ENCODE peak calls at places on chromosomes 16 and 17, in nine cellular contexts. X, E, U, W, J, M, V, H and G are unnamed samples.

GRCh38 chr16:56317998-56318912 is 107.1 kb downstream of the AMFR start:
- DNase-seq in E (peak), X (peak), V (peak), U (peak), H (peak), W (peak), J (peak), M (peak), G (peak)

GRCh38 chr16:5321925-5322324 is 224.3 kb upstream of the EEF2KMT start:
- DNase-seq in W (no peak), V (no peak), J (peak), X (no peak), E (no peak), M (no peak), H (no peak), U (no peak), G (no peak)

GRCh38 chr17:81922566-81923301 is 4.8 kb upstream of the SIRT7 start:
- DNase-seq in U (no peak), X (no peak), W (no peak), V (no peak), J (no peak), H (no peak), M (no peak), E (no peak), G (no peak)

GRCh38 chr16:84751947-84752346 is 52.1 kb downstream of the USP10 start:
- DNase-seq in U (no peak), J (peak), E (no peak), W (no peak), V (no peak), M (no peak), H (peak), X (no peak), G (no peak)

GRCh38 chr17:81419333-81419885 is 24.2 kb downstream of the BAHCC1 start:
- DNase-seq in X (peak), W (no peak), V (peak), U (peak), M (peak), J (peak), H (peak), E (peak), G (peak)

GRCh38 chr17:78124081-78124835 is 4.3 kb downstream of the TMC6 start:
- DNase-seq in E (no peak), W (peak), J (no peak), U (peak), X (no peak), M (no peak), V (no peak), H (no peak), G (no peak)

GRCh38 chr16:81810361-81810760 is 31.3 kb downstream of the PLCG2 start:
- DNase-seq in J (no peak), U (no peak), W (no peak), M (no peak), H (no peak), X (no peak), E (no peak), V (no peak), G (no peak)

GRCh38 chr16:65497571-65497970 is 375.7 kb upstream of the CDH11 start:
- DNase-seq in M (no peak), W (no peak), U (no peak), E (no peak), X (no peak), J (no peak), V (no peak), H (no peak), G (no peak)

GRCh38 chr16:1771072-1771863 is at the start of gene NME3:
- DNase-seq in U (peak), V (peak), W (peak), J (peak), H (peak), X (peak), E (peak), M (peak), G (peak)

GRCh38 chr16:66211651-66212050 is 154.8 kb upstream of the CDH5 start:
- DNase-seq in H (no peak), V (no peak), M (no peak), W (no peak), U (no peak), J (no peak), E (no peak), X (no peak), G (no peak)

GRCh38 chr16:49116873-49117272 is 164.8 kb downstream of the CBLN1 start:
- DNase-seq in V (no peak), E (no peak), W (no peak), H (no peak), M (no peak), J (no peak), U (no peak), X (no peak), G (no peak)

GRCh38 chr17:81090361-81091133 is 55.6 kb downstream of the BAIAP2 start:
- DNase-seq in H (peak), X (peak), W (no peak), U (peak), J (peak), V (no peak), M (no peak), E (peak), G (peak)

GRCh38 chr16:88459366-88460055 is 6.4 kb downstream of the ZFPM1 start:
- DNase-seq in H (no peak), X (no peak), V (no peak), E (no peak), J (no peak), U (no peak), W (no peak), M (no peak), G (no peak)

GRCh38 chr16:86737083-86737482 is 158.7 kb downstream of the FOXL1 start:
- DNase-seq in X (no peak), W (no peak), U (no peak), V (no peak), M (no peak), H (no peak), E (no peak), J (no peak), G (no peak)

GRCh38 chr16:86740298-86740697 is 161.9 kb downstream of the FOXL1 start:
- DNase-seq in U (no peak), H (no peak), E (no peak), V (no peak), J (no peak), M (no peak), W (no peak), X (no peak), G (no peak)

GRCh38 chr16:86739178-86739577 is 160.8 kb downstream of the FOXL1 start:
- DNase-seq in V (no peak), W (no peak), J (no peak), E (no peak), U (no peak), X (no peak), H (no peak), M (no peak), G (no peak)

GRCh38 chr16:86739808-86740207 is 161.5 kb downstream of the FOXL1 start:
- DNase-seq in H (no peak), W (no peak), V (no peak), X (no peak), J (no peak), E (no peak), M (no peak), U (no peak), G (no peak)

GRCh38 chr16:86740817-86741799 is 162.8 kb downstream of the FOXL1 start:
- DNase-seq in J (peak), M (peak), X (no peak), H (peak), U (peak), E (no peak), W (no peak), V (peak), G (peak)
- H3K4me3 ChIP-seq in J (peak), M (peak), X (no peak), H (peak), U (peak), E (peak), W (no peak), V (peak), G (peak)

DNA sequence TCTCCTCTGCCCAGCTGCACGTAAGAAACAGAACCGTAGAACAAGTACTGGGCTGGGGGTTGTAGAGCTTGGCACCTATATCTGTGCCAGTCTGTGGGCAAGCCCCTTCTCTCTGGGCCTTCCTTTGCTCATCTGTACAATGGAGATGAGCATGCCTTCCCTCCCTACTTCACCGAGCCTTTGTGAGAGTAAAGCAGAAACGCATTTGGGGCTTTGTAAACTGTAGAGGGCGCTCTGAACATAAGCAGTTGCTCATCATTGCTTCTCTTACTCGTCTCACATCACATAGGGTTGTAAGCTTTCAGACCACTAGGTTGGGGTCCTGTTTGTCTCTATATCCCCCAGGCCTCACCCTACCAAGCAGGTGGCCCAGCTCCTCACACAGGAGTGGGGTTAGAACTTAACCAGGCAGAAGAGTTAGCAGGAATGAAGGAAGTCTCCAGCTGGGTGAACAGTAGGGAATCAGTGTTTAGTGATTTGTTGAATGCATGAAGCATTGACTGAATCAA is 15.1 kb downstream of the SAMD14 start:
- DNase-seq in V (peak), M (no peak), W (no peak), J (peak), E (no peak), X (peak), H (peak), U (no peak), G (peak)
- TF ChIP-seq CTCF in V (peak), M (peak), W (peak), J (peak), E (peak), X (peak), H (peak), U (peak), G (peak)

DNA sequence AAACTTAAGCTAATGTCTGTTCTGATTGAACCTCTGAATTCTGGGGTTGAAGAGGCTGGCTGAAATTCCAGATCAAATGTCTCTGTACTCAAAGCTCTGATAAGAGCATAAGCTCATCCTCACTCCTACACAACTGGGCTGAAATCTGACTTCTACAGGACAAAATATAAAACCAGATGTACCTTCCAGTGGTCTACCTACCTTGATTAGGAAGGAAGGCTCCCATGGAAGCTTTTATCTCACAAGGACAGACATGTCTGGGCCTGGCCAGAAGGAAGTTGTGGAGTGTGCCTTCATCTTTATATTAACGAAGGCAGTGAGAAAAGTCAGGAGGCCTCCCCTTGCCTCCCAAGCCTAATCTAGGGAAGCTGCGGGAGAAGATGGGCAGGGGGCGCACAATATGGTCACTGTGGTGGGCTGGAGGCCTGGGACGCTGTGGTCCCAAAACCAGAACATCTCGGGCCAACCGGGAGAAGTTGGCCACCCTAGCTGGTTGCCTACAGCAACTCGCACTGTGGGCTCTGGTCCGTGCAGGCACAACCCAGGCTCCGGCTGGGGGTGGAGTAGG is 55.6 kb upstream of the LRRC37A3 start:
- DNase-seq in H (no peak), E (no peak), W (no peak), J (no peak), X (no peak), U (no peak), V (no peak), M (no peak), G (no peak)
- H3K4me3 ChIP-seq in H (peak), E (peak), W (peak), J (peak), X (peak), U (peak), V (peak), M (peak), G (peak)

GRCh38 chr16:67326472-67327309 is at the start of the genes KCTD19 and LRRC36:
- DNase-seq in E (peak), U (peak), M (peak), H (no peak), W (peak), V (peak), X (no peak), J (peak), G (no peak)
- TF ChIP-seq CTCF in E (peak), U (no peak), M (peak), H (peak), W (peak), V (peak), X (no peak), J (peak), G (peak)

GRCh38 chr17:49508061-49508865 is 13.2 kb downstream of the NGFR start:
- DNase-seq in M (no peak), U (no peak), E (no peak), W (no peak), H (peak), X (peak), J (peak), V (no peak), G (peak)
- H3K4me3 ChIP-seq in M (no peak), U (no peak), E (no peak), W (no peak), H (no peak), X (peak), J (no peak), V (no peak), G (no peak)

GRCh38 chr17:18161226-18162094 is 22.2 kb upstream of the ALKBH5 start:
- DNase-seq in V (no peak), H (no peak), W (no peak), J (no peak), X (no peak), U (no peak), M (no peak), E (no peak), G (no peak)

GRCh38 chr17:18167421-18167820 is 16.2 kb upstream of the ALKBH5 start:
- DNase-seq in M (no peak), X (no peak), E (no peak), J (no peak), W (no peak), U (no peak), V (no peak), H (no peak), G (no peak)

GRCh38 chr17:18163528-18163927 is 20.1 kb upstream of the ALKBH5 start:
- DNase-seq in W (no peak), E (no peak), V (no peak), X (no peak), U (no peak), J (no peak), H (no peak), M (no peak), G (no peak)

GRCh38 chr17:18172528-18173278 is 10.9 kb upstream of the ALKBH5 start:
- DNase-seq in E (no peak), H (peak), X (no peak), J (no peak), U (no peak), M (no peak), W (no peak), V (no peak), G (no peak)

GRCh38 chr17:18166894-18167293 is 16.7 kb upstream of the ALKBH5 start:
- DNase-seq in U (no peak), V (no peak), H (no peak), X (no peak), M (no peak), W (no peak), E (no peak), J (peak), G (no peak)
- TF ChIP-seq CTCF in U (no peak), V (peak), H (peak), X (peak), M (no peak), W (peak), E (no peak), J (peak), G (peak)

DNA sequence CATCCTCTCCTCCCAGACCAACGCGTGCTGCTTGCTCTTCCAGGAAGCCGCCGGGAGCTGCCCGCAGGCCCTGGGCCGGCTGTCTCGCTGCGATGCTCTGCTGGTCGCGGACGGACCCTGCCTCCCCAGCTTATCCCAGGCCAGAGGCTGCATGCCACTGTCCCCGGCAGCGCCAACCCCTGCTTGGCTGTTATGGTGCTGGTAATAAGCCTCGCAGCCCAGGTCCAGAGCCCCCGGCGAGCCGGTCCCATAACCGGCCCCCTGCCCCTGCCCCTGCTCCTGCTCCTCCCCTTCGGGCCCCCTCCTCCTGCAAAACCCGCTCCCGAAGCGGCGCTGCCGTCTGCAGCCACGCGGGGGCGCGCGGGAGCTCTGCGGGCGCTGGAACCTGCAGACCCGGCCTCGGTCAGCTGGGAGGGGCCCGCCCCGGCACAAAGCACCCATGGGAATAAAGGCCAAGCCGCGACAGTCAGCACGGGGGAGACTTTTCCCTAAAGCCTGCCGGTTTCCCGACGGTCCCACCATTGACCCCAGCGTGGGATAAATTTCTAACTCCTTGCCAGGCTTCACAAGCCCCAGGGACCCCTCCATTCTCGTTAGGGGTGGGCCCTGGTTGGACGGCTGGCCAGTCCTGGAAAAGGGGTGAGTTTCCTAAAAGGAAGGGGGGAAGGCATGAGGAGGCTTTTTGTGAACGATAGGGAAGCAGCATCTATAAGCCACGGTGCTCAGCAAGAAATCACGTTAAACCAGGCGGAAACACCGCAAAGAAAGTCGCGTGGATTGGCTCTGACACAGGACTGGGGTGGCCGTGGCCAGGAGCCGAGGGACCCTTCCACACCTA is 11.2 kb downstream of the ENPP7 start:
- DNase-seq in X (peak), U (peak), H (peak), J (peak), W (peak), M (peak), E (peak), V (peak), G (peak)
- H3K4me3 ChIP-seq in X (no peak), U (peak), H (no peak), J (no peak), W (no peak), M (peak), E (no peak), V (peak), G (no peak)

GRCh38 chr17:67016039-67016762 is 28.2 kb upstream of the CACNG1 start:
- DNase-seq in J (no peak), H (no peak), M (no peak), E (no peak), X (no peak), W (no peak), V (no peak), U (no peak), G (no peak)
- TF ChIP-seq CTCF in J (no peak), H (no peak), M (no peak), E (no peak), X (no peak), W (no peak), V (no peak), U (no peak), G (no peak)